ENCODE peak calls at places on chromosome 10, in four cellular contexts. One of them, this sample, is unnamed.

GRCh38 chr10:130301026-130301892 is 165.1 kb downstream of the GLRX3 start:
- DNase-seq in HL-60: no peak
- DNase-seq in stimulated activated CD4-positive, alpha-beta T cell treated with anti-CD3 and anti-CD28 coated beads, TNF-alpha, amount 100 ng/mL, for 4 hours: peak
- DNase-seq in iris pigment epithelial cell: no peak
- DNase-seq in this sample: peak

GRCh38 chr10:104640339-104641149 is 546 bp upstream of the SORCS3 start:
- DNase-seq in HL-60: no peak
- DNase-seq in stimulated activated CD4-positive, alpha-beta T cell treated with anti-CD3 and anti-CD28 coated beads, TNF-alpha, amount 100 ng/mL, for 4 hours: no peak
- DNase-seq in iris pigment epithelial cell: no peak
- DNase-seq in this sample: no peak

GRCh38 chr10:86361134-86362128 is 5.2 kb downstream of the GRID1 start:
- DNase-seq in HL-60: no peak
- DNase-seq in stimulated activated CD4-positive, alpha-beta T cell treated with anti-CD3 and anti-CD28 coated beads, TNF-alpha, amount 100 ng/mL, for 4 hours: no peak
- DNase-seq in iris pigment epithelial cell: no peak
- DNase-seq in this sample: no peak

GRCh38 chr10:96747734-96748550 is 27.6 kb upstream of the PIK3AP1 start:
- DNase-seq in HL-60: peak
- DNase-seq in stimulated activated CD4-positive, alpha-beta T cell treated with anti-CD3 and anti-CD28 coated beads, TNF-alpha, amount 100 ng/mL, for 4 hours: no peak
- DNase-seq in iris pigment epithelial cell: no peak
- DNase-seq in this sample: no peak

GRCh38 chr10:113681533-113682470 is 2.1 kb downstream of the CASP7 start:
- DNase-seq in HL-60: no peak
- DNase-seq in stimulated activated CD4-positive, alpha-beta T cell treated with anti-CD3 and anti-CD28 coated beads, TNF-alpha, amount 100 ng/mL, for 4 hours: no peak
- DNase-seq in iris pigment epithelial cell: peak
- DNase-seq in this sample: no peak

GRCh38 chr10:103333934-103334520 is 16.9 kb downstream of the PCGF6 start:
- DNase-seq in HL-60: no peak
- DNase-seq in stimulated activated CD4-positive, alpha-beta T cell treated with anti-CD3 and anti-CD28 coated beads, TNF-alpha, amount 100 ng/mL, for 4 hours: no peak
- DNase-seq in iris pigment epithelial cell: peak
- DNase-seq in this sample: no peak

GRCh38 chr10:50992972-50993766 is 81.1 kb upstream of the PRKG1 start:
- DNase-seq in HL-60: no peak
- DNase-seq in stimulated activated CD4-positive, alpha-beta T cell treated with anti-CD3 and anti-CD28 coated beads, TNF-alpha, amount 100 ng/mL, for 4 hours: no peak
- DNase-seq in iris pigment epithelial cell: peak
- DNase-seq in this sample: no peak

GRCh38 chr10:123790132-123790885 is 101.3 kb downstream of the CPXM2 start:
- DNase-seq in HL-60: no peak
- DNase-seq in stimulated activated CD4-positive, alpha-beta T cell treated with anti-CD3 and anti-CD28 coated beads, TNF-alpha, amount 100 ng/mL, for 4 hours: no peak
- DNase-seq in iris pigment epithelial cell: no peak
- DNase-seq in this sample: no peak

GRCh38 chr10:93916257-93917063 is 22.7 kb downstream of the SLC35G1 start:
- DNase-seq in HL-60: no peak
- DNase-seq in stimulated activated CD4-positive, alpha-beta T cell treated with anti-CD3 and anti-CD28 coated beads, TNF-alpha, amount 100 ng/mL, for 4 hours: no peak
- DNase-seq in iris pigment epithelial cell: peak
- DNase-seq in this sample: no peak

GRCh38 chr10:63562857-63563256 is 41.7 kb downstream of the REEP3 start:
- DNase-seq in HL-60: no peak
- DNase-seq in stimulated activated CD4-positive, alpha-beta T cell treated with anti-CD3 and anti-CD28 coated beads, TNF-alpha, amount 100 ng/mL, for 4 hours: no peak
- DNase-seq in iris pigment epithelial cell: no peak
- DNase-seq in this sample: no peak

GRCh38 chr10:133388973-133389818 is 4.8 kb upstream of the MTG1 start:
- DNase-seq in HL-60: peak
- DNase-seq in stimulated activated CD4-positive, alpha-beta T cell treated with anti-CD3 and anti-CD28 coated beads, TNF-alpha, amount 100 ng/mL, for 4 hours: no peak
- DNase-seq in iris pigment epithelial cell: no peak
- DNase-seq in this sample: no peak

GRCh38 chr10:43212043-43212721 is 54.7 kb downstream of the RASGEF1A start:
- DNase-seq in HL-60: no peak
- DNase-seq in stimulated activated CD4-positive, alpha-beta T cell treated with anti-CD3 and anti-CD28 coated beads, TNF-alpha, amount 100 ng/mL, for 4 hours: no peak
- DNase-seq in iris pigment epithelial cell: no peak
- DNase-seq in this sample: no peak

GRCh38 chr10:76070861-76071260 is 639.4 kb downstream of the LRMDA start:
- DNase-seq in HL-60: no peak
- DNase-seq in stimulated activated CD4-positive, alpha-beta T cell treated with anti-CD3 and anti-CD28 coated beads, TNF-alpha, amount 100 ng/mL, for 4 hours: no peak
- DNase-seq in iris pigment epithelial cell: no peak
- DNase-seq in this sample: no peak

GRCh38 chr10:112804036-112804435 is 146.0 kb upstream of the TCF7L2 start:
- DNase-seq in HL-60: no peak
- DNase-seq in stimulated activated CD4-positive, alpha-beta T cell treated with anti-CD3 and anti-CD28 coated beads, TNF-alpha, amount 100 ng/mL, for 4 hours: no peak
- DNase-seq in iris pigment epithelial cell: no peak
- DNase-seq in this sample: no peak

GRCh38 chr10:71561003-71561577 is 158.5 kb downstream of the C10orf105 start:
- DNase-seq in HL-60: no peak
- DNase-seq in stimulated activated CD4-positive, alpha-beta T cell treated with anti-CD3 and anti-CD28 coated beads, TNF-alpha, amount 100 ng/mL, for 4 hours: no peak
- DNase-seq in iris pigment epithelial cell: no peak
- DNase-seq in this sample: no peak

GRCh38 chr10:76035010-76035727 is 603.7 kb downstream of the LRMDA start:
- DNase-seq in HL-60: no peak
- DNase-seq in stimulated activated CD4-positive, alpha-beta T cell treated with anti-CD3 and anti-CD28 coated beads, TNF-alpha, amount 100 ng/mL, for 4 hours: no peak
- DNase-seq in iris pigment epithelial cell: no peak
- DNase-seq in this sample: no peak

GRCh38 chr10:28054211-28054888 is 55.5 kb upstream of the ODAD2 start:
- DNase-seq in HL-60: no peak
- DNase-seq in stimulated activated CD4-positive, alpha-beta T cell treated with anti-CD3 and anti-CD28 coated beads, TNF-alpha, amount 100 ng/mL, for 4 hours: no peak
- DNase-seq in iris pigment epithelial cell: peak
- DNase-seq in this sample: no peak

GRCh38 chr10:86765548-86765947 is 9.1 kb downstream of the BMPR1A start:
- DNase-seq in HL-60: no peak
- DNase-seq in stimulated activated CD4-positive, alpha-beta T cell treated with anti-CD3 and anti-CD28 coated beads, TNF-alpha, amount 100 ng/mL, for 4 hours: no peak
- DNase-seq in iris pigment epithelial cell: peak
- DNase-seq in this sample: no peak

GRCh38 chr10:110746254-110746826 is 102.2 kb downstream of the RBM20 start:
- DNase-seq in HL-60: peak
- DNase-seq in stimulated activated CD4-positive, alpha-beta T cell treated with anti-CD3 and anti-CD28 coated beads, TNF-alpha, amount 100 ng/mL, for 4 hours: peak
- DNase-seq in iris pigment epithelial cell: peak
- DNase-seq in this sample: peak

GRCh38 chr10:397321-398068 is 262.2 kb downstream of the ZMYND11 start:
- DNase-seq in HL-60: no peak
- DNase-seq in stimulated activated CD4-positive, alpha-beta T cell treated with anti-CD3 and anti-CD28 coated beads, TNF-alpha, amount 100 ng/mL, for 4 hours: no peak
- DNase-seq in iris pigment epithelial cell: no peak
- DNase-seq in this sample: no peak

GRCh38 chr10:88966785-88967184 is 14.2 kb upstream of the ACTA2 start:
- DNase-seq in HL-60: no peak
- DNase-seq in stimulated activated CD4-positive, alpha-beta T cell treated with anti-CD3 and anti-CD28 coated beads, TNF-alpha, amount 100 ng/mL, for 4 hours: no peak
- DNase-seq in iris pigment epithelial cell: no peak
- DNase-seq in this sample: no peak

This sample was measured in activated naive CD8-positive, alpha-beta T cell treated with anti-CD3 and anti-CD28 coated beads, Interleukin-2, amount 50 U/mL, for 16 hours.